ENCODE peak calls at places on chromosomes 16 and 17, in seven cellular contexts. U is endodermal cell, Y is omental fat pad, L is A673, G is fibroblast of lung, K is dorsolateral prefrontal cortex, J is mammary epithelial cell. X is an unnamed sample.
A peak's percentile ranks its signal among the peaks of the same experiment; 100 is the strongest.

GRCh38 chr17:80272366-80272765 is 11.7 kb downstream of the RNF213 start:
- DNase-seq in U (no peak), J (no peak), K (no peak), Y (no peak), G (no peak), L (no peak), X (no peak)

GRCh38 chr17:75059369-75060345 is 12.6 kb downstream of the KCTD2 start:
- DNase-seq in J (no peak), G (peak; percentile 84), L (peak; percentile 35), K (no peak), U (no peak), Y (no peak), X (no peak)

GRCh38 chr17:80478487-80479245 is 2.3 kb upstream of the NPTX1 start:
- DNase-seq in Y (no peak), U (peak; percentile 75), L (no peak), G (no peak), K (no peak), J (no peak), X (no peak)

GRCh38 chr16:88387941-88388627 is 5.3 kb downstream of the ZNF469 start:
- DNase-seq in U (no peak), G (peak; percentile 16), L (no peak), J (peak; percentile 32), K (peak; percentile 65), Y (no peak), X (no peak)

GRCh38 chr16:27374794-27375499 is 27.0 kb upstream of the IL21R start:
- DNase-seq in K (no peak), G (peak; percentile 77), U (peak; percentile 99), Y (no peak), J (peak; percentile 72), L (peak; percentile 94), X (no peak)

GRCh38 chr16:1193143-1193824 is 31.8 kb downstream of the TPSG1 start:
- DNase-seq in K (peak; percentile 63), G (no peak), L (peak; percentile 57), Y (no peak), U (no peak), J (no peak), X (no peak)

GRCh38 chr16:79411805-79412204 is 188.7 kb downstream of the MAF start:
- DNase-seq in Y (no peak), U (no peak), K (no peak), G (no peak), L (no peak), J (no peak), X (no peak)

GRCh38 chr16:4261557-4262172 is 11.2 kb downstream of the TFAP4 start:
- DNase-seq in L (peak; percentile 49), Y (no peak), G (peak; percentile 30), U (peak; percentile 94), K (no peak), J (no peak), X (peak; percentile 80)

GRCh38 chr17:33602981-33603380 is 309.9 kb upstream of the ASIC2 start:
- DNase-seq in Y (no peak), J (no peak), U (peak; percentile 66), K (no peak), L (no peak), G (no peak), X (no peak)

GRCh38 chr17:44902135-44902760 is 3.0 kb upstream of the EFTUD2 start:
- DNase-seq in U (no peak), L (no peak), G (no peak), Y (no peak), K (no peak), J (no peak), X (peak; percentile 60)

GRCh38 chr16:76729525-76729924 is 452.3 kb downstream of the CNTNAP4 start:
- DNase-seq in K (no peak), Y (no peak), G (peak; percentile 10), L (peak; percentile 3), J (peak; percentile 34), U (peak; percentile 57), X (no peak)

GRCh38 chr16:745739-746138 is 4.9 kb upstream of the CIAO3 start:
- DNase-seq in Y (no peak), G (no peak), J (no peak), L (no peak), K (no peak), U (peak; percentile 92), X (no peak)

GRCh38 chr17:69581061-69581955 is 166.8 kb downstream of the MAP2K6 start:
- DNase-seq in K (no peak), G (peak; percentile 37), L (no peak), J (no peak), Y (no peak), U (no peak), X (no peak)

GRCh38 chr17:37124074-37124824 is 175.5 kb downstream of the AATF start:
- DNase-seq in Y (no peak), L (no peak), U (peak; percentile 69), K (no peak), G (peak; percentile 40), J (no peak), X (no peak)

GRCh38 chr16:76464973-76465620 is 187.9 kb downstream of the CNTNAP4 start:
- DNase-seq in Y (no peak), J (no peak), G (no peak), K (no peak), U (no peak), L (no peak), X (no peak)

GRCh38 chr16:85819711-85820110 is 20.2 kb downstream of the COX4I1 start:
- DNase-seq in Y (no peak), K (no peak), L (no peak), U (no peak), G (peak; percentile 17), J (no peak), X (no peak)

GRCh38 chr17:28644782-28645575 is at the start of gene BLTP2:
- DNase-seq in L (peak; percentile 98), U (peak; percentile 99), G (peak; percentile 93), K (peak; percentile 95), J (peak; percentile 93), Y (peak; percentile 72), X (peak; percentile 93)

GRCh38 chr16:75062944-75063444 is 53.6 kb downstream of the LDHD start:
- DNase-seq in K (no peak), L (no peak), G (no peak), Y (no peak), U (no peak), J (no peak), X (no peak)

GRCh38 chr16:75063549-75064082 is 53.0 kb downstream of the LDHD start:
- DNase-seq in U (no peak), J (no peak), G (no peak), Y (no peak), K (no peak), L (no peak), X (no peak)

GRCh38 chr16:75060708-75061107 is 55.9 kb downstream of the LDHD start:
- DNase-seq in K (no peak), J (no peak), Y (no peak), U (no peak), L (no peak), G (no peak), X (no peak)

GRCh38 chr16:75061677-75062076 is 54.9 kb downstream of the LDHD start:
- DNase-seq in Y (no peak), G (peak; percentile 49), J (no peak), K (no peak), U (no peak), L (no peak), X (no peak)

GRCh38 chr16:75062135-75062943 is 54.2 kb downstream of the LDHD start:
- DNase-seq in K (no peak), G (peak; percentile 81), U (no peak), J (no peak), L (no peak), Y (no peak), X (no peak)
- TF ChIP-seq CTCF in K (no peak), G (no peak), U (no peak), J (no peak), L (no peak), Y (no peak), X (peak; percentile 19)

DNA sequence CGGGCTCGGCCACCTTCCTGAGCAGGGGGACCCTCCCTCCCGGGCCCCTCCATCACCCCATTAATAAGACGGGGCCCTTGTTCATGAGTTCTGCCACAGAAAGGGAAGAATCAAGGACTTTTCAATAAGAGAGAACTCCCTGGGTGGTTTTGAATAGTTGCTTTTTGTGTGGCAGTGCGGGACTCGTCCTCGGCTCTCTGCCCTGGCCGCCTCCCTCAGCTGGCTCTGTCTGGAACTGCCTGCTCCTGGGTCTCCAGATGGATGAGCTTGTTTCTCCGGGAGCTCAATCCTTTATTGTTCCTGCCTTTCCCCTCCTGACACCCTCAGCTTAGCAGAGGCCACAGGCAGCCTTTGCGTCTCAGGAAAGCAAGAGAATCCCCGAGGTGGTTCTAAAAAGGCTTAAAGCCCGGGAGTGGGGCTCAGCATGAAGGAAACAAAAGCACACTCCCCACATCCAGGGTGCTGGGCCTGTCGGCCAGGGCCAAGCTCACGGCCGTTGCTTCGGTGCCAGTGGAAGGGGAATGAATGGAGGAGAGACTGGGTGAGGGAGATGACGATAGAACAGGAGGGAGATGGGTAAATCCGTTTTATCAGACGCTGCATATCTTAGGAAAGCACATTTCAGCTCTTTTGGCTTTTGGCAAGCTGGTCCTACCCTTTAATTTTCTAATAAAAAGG is 60.2 kb downstream of the RAI1 start:
- DNase-seq in Y (no peak), L (peak; percentile 23), G (peak; percentile 46), J (peak; percentile 44), U (peak; percentile 91), K (peak; percentile 89), X (no peak)
- TF ChIP-seq CTCF in Y (no peak), L (no peak), G (peak; percentile 22), J (peak; percentile 29), U (peak; percentile 56), K (peak; percentile 14), X (peak; percentile 59)

DNA sequence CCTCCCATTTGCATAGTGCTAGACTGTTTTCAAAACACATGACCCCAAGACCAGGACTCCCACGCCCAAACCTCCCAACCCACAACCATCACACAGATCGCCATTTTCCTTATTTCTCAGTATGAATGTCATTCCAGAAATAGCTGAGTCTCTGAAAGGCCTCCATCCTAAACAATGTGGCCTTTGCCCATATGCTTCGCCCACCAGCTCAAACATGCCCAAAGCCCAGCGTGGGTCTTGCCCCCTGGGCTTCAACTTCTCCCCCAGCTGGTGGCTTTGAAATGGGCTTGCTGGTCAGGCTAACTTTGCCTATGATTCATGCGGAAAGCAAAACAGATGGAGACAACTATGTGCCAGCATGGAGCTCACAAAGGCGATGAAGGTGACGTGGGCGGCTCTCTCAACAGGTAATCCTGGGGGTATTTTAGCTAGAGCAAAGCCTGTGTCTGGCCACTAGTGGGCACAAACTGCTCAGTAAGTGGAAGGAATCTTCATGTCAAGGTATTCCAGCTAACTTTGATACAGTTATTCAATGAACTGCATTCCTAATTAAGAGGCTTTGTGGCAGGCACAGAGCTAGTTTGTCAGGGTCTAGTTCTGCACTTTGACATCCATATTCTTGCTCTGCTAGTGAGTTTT is 17.1 kb downstream of the PMP22 start:
- DNase-seq in G (no peak), U (peak; percentile 73), Y (no peak), L (no peak), J (peak; percentile 83), K (no peak), X (no peak)
- TF ChIP-seq CTCF in G (peak; percentile 28), U (peak; percentile 77), Y (no peak), L (peak; percentile 22), J (peak; percentile 74), K (peak; percentile 19), X (peak; percentile 61)

DNA sequence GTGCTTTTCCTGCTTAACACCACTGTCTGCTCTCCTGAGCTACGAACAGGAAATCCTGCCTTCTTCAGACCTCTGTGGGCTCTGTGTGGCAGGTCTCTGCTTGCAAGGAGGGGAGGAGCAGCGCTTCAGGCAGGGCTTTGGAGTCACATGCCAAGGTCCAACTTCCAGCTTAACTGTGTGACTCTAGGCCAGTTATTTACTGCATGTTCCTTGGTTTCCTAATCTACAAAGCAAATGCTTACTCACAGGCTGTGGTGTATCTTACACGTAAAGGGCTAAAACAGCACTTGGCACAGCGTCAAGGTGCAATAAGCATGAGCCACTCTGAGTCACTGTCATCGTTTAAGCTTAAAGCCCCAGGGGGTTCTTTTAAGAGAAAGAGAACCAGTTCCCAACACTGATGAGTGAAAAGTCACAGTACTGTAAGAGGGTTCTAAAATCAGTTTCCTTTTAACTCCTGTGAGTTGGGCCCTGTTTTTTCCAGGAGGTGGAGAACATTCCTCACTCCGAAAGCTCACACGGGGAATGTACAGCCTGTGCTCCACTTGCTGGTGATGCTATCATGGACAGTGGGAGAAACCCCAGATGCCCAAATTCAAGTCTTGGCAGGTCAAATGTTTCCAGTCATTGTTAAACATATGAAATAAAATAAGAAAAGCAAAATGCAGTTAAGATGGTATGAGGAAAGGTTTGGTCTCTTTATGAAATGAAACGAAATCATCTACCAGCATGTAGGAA is 54.1 kb upstream of the BCAR1 start:
- DNase-seq in L (peak; percentile 99), G (peak; percentile 100), U (peak; percentile 70), J (peak; percentile 100), Y (peak; percentile 83), K (no peak), X (no peak)
- TF ChIP-seq CTCF in L (peak; percentile 18), G (no peak), U (no peak), J (peak; percentile 33), Y (no peak), K (no peak), X (no peak)

X was measured in type B pancreatic cell.